ENCODE peak calls at places on chromosomes 16 and 17, in eight cellular contexts. A is bronchial epithelial cell; P is AG04450; H is CD4-positive, CD25-positive, alpha-beta regulatory T cell; G is small intestine; T is WERI-Rb-1; J is HAP-1; Q is CD8-positive, alpha-beta memory T cell. S is an unnamed sample. For H3K27me3, the result is how much of the 10 kb centered on the place peaks cover.

GRCh38 chr16:22355487-22355908 is 18.9 kb downstream of the CDR2 start:
- DNase-seq in A (no peak), P (no peak), H (peak), G (no peak), T (no peak), J (no peak), Q (no peak), S (no peak)

GRCh38 chr16:53055603-53056527 is 1.1 kb downstream of the CHD9 start:
- DNase-seq in A (no peak), P (peak), H (peak), G (peak), T (no peak), J (peak), Q (peak), S (peak)

GRCh38 chr17:72142614-72143013 is 21.8 kb downstream of the SOX9 start:
- DNase-seq in A (no peak), P (no peak), H (no peak), G (no peak), T (no peak), J (no peak), Q (no peak), S (no peak)

GRCh38 chr17:7839890-7840260 is 5.9 kb downstream of the KDM6B start:
- DNase-seq in A (no peak), P (no peak), H (peak), G (no peak), T (no peak), J (peak), Q (peak), S (peak)

GRCh38 chr16:2520097-2520783 is at the start of gene AMDHD2:
- DNase-seq in A (peak), P (peak), H (peak), G (peak), T (peak), J (peak), Q (peak), S (peak)

GRCh38 chr16:87308826-87309225 is 8.4 kb downstream of the C16orf95 start:
- DNase-seq in A (no peak), P (no peak), H (peak), G (no peak), T (no peak), J (no peak), Q (no peak), S (no peak)

GRCh38 chr17:81518785-81519283 is 6.2 kb upstream of the ACTG1 start:
- DNase-seq in A (peak), P (no peak), H (no peak), G (peak), T (no peak), J (no peak), Q (no peak), S (peak)

GRCh38 chr17:58383892-58384462 is 32.0 kb upstream of the SUPT4H1 start:
- DNase-seq in A (no peak), P (no peak), H (no peak), G (peak), T (no peak), J (no peak), Q (no peak), S (no peak)

GRCh38 chr16:57146735-57147134 is 39.1 kb downstream of the PSME3IP1 start:
- DNase-seq in A (no peak), P (no peak), H (no peak), G (no peak), T (peak), J (no peak), Q (no peak), S (peak)

GRCh38 chr16:68770671-68771070 is 33.6 kb downstream of the CDH1 start:
- DNase-seq in A (no peak), P (no peak), H (no peak), G (no peak), T (no peak), J (no peak), Q (no peak), S (no peak)

GRCh38 chr16:59748531-59748930 is 1014.4 kb upstream of the GOT2 start:
- DNase-seq in A (no peak), P (no peak), H (no peak), G (no peak), T (no peak), J (no peak), Q (no peak), S (peak)

GRCh38 chr16:84905965-84906460 is 86.2 kb downstream of the CRISPLD2 start:
- DNase-seq in A (no peak), P (no peak), H (no peak), G (no peak), T (no peak), J (no peak), Q (no peak), S (peak)

GRCh38 chr16:53131363-53132071 is 76.7 kb downstream of the CHD9 start:
- DNase-seq in A (peak), P (no peak), H (peak), G (peak), T (peak), J (peak), Q (peak), S (peak)

GRCh38 chr17:77601054-77601979 is 357.2 kb upstream of the TNRC6C start:
- DNase-seq in A (no peak), P (no peak), H (no peak), G (no peak), T (peak), J (no peak), Q (no peak), S (peak)

GRCh38 chr16:68416057-68417046 is 32.0 kb downstream of the SMPD3 start:
- DNase-seq in A (peak), P (no peak), H (peak), G (peak), T (peak), J (no peak), Q (no peak), S (no peak)

GRCh38 chr16:67161595-67162058 is 1.9 kb downstream of the FBXL8 start:
- DNase-seq in A (no peak), P (no peak), H (no peak), G (no peak), T (no peak), J (no peak), Q (no peak), S (peak)

GRCh38 chr16:89602273-89602951 is 11.0 kb upstream of the DPEP1 start:
- DNase-seq in A (peak), P (peak), H (peak), G (no peak), T (peak), J (no peak), Q (peak), S (peak)

GRCh38 chr17:82201498-82201910 is 11.1 kb downstream of the CCDC57 start:
- DNase-seq in A (no peak), P (no peak), H (no peak), G (peak), T (no peak), J (no peak), Q (peak), S (peak)

GRCh38 chr16:28326881-28327610 is 34.7 kb downstream of the SBK1 start:
- DNase-seq in A (peak), P (no peak), H (peak), G (peak), T (peak), J (peak), Q (peak), S (peak)

GRCh38 chr17:8912060-8912981 is 44.8 kb upstream of the PIK3R6 start:
- DNase-seq in A (no peak), P (no peak), H (no peak), G (no peak), T (peak), J (no peak), Q (no peak), S (no peak)

GRCh38 chr17:51820252-51820651 is 338.3 kb downstream of the CA10 start:
- DNase-seq in A (peak), P (no peak), H (peak), G (peak), T (no peak), J (no peak), Q (no peak), S (no peak)

GRCh38 chr16:49749816-49750215 is 106.1 kb downstream of the ZNF423 start:
- DNase-seq in A (no peak), P (no peak), H (no peak), G (no peak), T (no peak), J (no peak), Q (no peak), S (peak)

GRCh38 chr17:10652984-10653680 is 4.0 kb downstream of the MYH3 start:
- DNase-seq in A (no peak), P (no peak), H (peak), G (no peak), T (no peak), J (no peak), Q (peak), S (peak)

GRCh38 chr17:74861554-74862107 is 1.9 kb upstream of the GRIN2C start:
- DNase-seq in A (no peak), P (no peak), H (no peak), G (no peak), T (no peak), J (no peak), Q (no peak), S (peak)
- H3K4me3 ChIP-seq in A (no peak), P (no peak), H (no peak), G (no peak), T (peak), J (no peak), Q (peak), S (peak)

DNA sequence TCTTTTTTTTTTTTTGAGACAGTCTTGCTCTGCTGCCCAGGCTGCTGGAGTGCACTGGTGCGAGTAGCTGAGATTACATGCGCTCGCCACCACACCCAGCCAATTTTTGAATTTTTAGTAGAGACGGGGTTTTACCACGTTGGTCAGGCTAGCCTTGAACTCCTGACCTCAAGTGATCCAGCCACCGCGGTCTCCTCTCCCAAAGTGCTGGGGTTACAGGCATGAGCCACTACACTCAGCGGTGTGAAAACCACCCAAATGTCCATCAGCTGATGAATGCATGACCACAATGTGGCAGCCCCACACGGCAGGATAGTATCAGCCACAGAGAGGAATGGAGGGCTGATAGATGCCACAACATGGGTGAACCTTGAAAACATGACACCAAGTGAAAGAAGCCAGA is 2.1 kb downstream of the P2RX5 start:
- DNase-seq in A (no peak), P (no peak), H (peak), G (no peak), T (no peak), J (no peak), Q (no peak), S (no peak)
- H3K27me3 ChIP-seq in A (under half), P (under half), H (under half), G (under half), T (under half), J (under half), Q (under half), S (under half)

GRCh38 chr17:35559495-35559894 is 1.1 kb downstream of the SLFN14 start:
- DNase-seq in A (no peak), P (no peak), H (no peak), G (no peak), T (no peak), J (no peak), Q (no peak), S (no peak)

GRCh38 chr17:35555695-35556094 is 4.9 kb downstream of the SLFN14 start:
- DNase-seq in A (no peak), P (no peak), H (peak), G (no peak), T (no peak), J (no peak), Q (no peak), S (no peak)

GRCh38 chr17:35557353-35557752 is 3.3 kb downstream of the SLFN14 start:
- DNase-seq in A (no peak), P (no peak), H (no peak), G (no peak), T (no peak), J (no peak), Q (no peak), S (no peak)

GRCh38 chr17:35560703-35561102 is at the start of gene SLFN14:
- DNase-seq in A (no peak), P (no peak), H (no peak), G (peak), T (no peak), J (no peak), Q (no peak), S (no peak)
- H3K4me3 ChIP-seq in A (no peak), P (no peak), H (no peak), G (no peak), T (no peak), J (no peak), Q (no peak), S (no peak)

GRCh38 chr17:79802039-79802735 is 5.3 kb upstream of the CBX8 start:
- DNase-seq in A (no peak), P (no peak), H (no peak), G (no peak), T (no peak), J (no peak), Q (no peak), S (no peak)
- H3K27me3 ChIP-seq in A (half or more), P (half or more), H (half or more), G (half or more), T (under half), J (under half), Q (half or more), S (half or more)

GRCh38 chr17:49633250-49633649 is 44.6 kb downstream of the SPOP start:
- DNase-seq in A (no peak), P (no peak), H (no peak), G (no peak), T (peak), J (no peak), Q (no peak), S (no peak)

GRCh38 chr17:49630113-49630900 is 47.6 kb downstream of the SPOP start:
- DNase-seq in A (no peak), P (no peak), H (no peak), G (no peak), T (no peak), J (no peak), Q (no peak), S (no peak)

GRCh38 chr17:49631496-49631895 is 46.4 kb downstream of the SPOP start:
- DNase-seq in A (no peak), P (no peak), H (no peak), G (no peak), T (no peak), J (no peak), Q (no peak), S (no peak)

GRCh38 chr17:49633762-49634486 is 44.0 kb downstream of the SPOP start:
- DNase-seq in A (no peak), P (no peak), H (no peak), G (no peak), T (no peak), J (no peak), Q (no peak), S (peak)

DNA sequence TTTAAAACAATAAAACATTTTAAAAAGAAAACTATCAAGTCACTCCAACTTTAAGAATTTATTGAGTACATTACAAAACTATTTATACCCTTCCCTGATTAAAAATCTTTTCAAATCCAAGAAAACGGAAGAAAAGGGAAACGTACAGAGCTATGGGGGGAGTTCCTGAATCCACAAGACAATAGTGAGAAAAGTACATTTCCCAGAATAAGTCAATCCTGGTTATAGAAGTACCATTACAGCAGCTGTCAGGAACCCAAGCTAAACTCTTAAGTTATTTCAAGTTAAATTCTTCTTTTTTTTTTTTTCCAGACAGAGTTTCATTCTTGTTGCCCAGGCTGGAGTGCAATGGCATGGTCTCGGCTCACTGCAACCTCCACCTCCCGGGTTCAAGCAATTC is 45.7 kb downstream of the SPOP start:
- DNase-seq in A (no peak), P (no peak), H (no peak), G (no peak), T (no peak), J (no peak), Q (no peak), S (no peak)
- H3K4me3 ChIP-seq in A (no peak), P (no peak), H (no peak), G (no peak), T (no peak), J (no peak), Q (no peak), S (no peak)

GRCh38 chr16:54437921-54438320 is 151.3 kb upstream of the IRX3 start:
- DNase-seq in A (no peak), P (no peak), H (no peak), G (no peak), T (no peak), J (no peak), Q (no peak), S (no peak)
- H3K27me3 ChIP-seq in A (under half), P (under half), H (under half), G (under half), T (under half), J (under half), Q (under half), S (under half)

GRCh38 chr17:61456688-61457225 is 4.5 kb downstream of the TBX4 start:
- DNase-seq in A (no peak), P (no peak), H (no peak), G (no peak), T (no peak), J (no peak), Q (no peak), S (peak)
- H3K4me3 ChIP-seq in A (no peak), P (no peak), H (no peak), G (no peak), T (no peak), J (no peak), Q (no peak), S (no peak)

DNA sequence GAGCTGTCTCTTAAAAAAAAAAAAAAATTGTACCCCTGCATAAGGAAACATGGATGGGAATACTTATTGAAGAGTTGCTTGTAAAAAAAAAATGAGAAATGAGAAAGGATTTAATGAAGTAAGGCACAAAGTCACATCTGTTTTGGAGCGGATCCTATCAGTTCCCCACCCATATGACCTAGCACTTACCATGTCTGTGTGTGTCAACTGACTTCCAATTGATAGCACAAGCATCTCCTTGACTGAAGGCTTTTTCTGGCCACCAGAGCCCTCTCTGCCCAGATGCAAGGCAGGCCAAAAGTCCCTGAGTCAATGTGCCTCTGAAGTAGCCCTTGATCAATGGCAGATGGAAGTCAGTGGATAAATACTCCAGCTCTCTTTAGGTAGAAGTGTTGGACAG is 13.4 kb upstream of the NLK start:
- DNase-seq in A (no peak), P (no peak), H (no peak), G (no peak), T (no peak), J (no peak), Q (no peak), S (no peak)
- H3K27me3 ChIP-seq in A (under half), P (under half), H (under half), G (under half), T (under half), J (under half), Q (under half), S (under half)

DNA sequence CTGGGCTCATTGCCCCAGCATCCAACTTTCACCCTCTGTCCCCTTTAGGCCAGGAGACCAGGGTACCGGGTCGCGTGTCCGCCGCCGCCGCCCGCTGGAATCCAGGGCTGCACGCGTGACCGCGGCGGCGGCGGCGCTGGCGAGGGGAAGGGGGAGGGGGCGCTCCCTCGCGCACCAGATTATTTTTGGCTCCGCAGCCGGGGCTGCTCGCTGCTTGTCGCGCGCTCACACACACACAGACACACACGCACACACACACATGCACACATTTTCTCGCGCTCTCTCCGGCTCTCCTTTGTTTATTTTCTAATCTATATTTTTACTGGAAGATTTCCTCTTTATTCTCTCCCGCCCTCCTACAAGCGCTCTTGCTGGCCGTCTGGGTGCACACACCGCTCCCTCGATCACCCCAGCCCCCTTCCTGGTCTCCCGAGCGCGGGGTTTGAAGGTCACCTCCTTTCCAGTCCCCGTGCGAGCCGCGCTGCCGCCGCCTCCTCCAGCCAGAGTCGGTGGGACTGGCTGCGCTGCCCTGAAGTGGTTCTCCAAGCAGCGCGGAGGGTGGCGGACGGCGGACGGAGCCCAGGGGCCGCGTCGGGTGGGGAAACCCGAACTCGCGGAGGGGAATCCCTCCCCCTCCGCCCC is 921.4 kb upstream of the EEF2KMT start:
- DNase-seq in A (no peak), P (no peak), H (no peak), G (no peak), T (peak), J (no peak), Q (no peak), S (peak)
- H3K4me3 ChIP-seq in A (no peak), P (no peak), H (no peak), G (no peak), T (peak), J (no peak), Q (no peak), S (peak)

S was measured in H7.